ENCODE peak calls at places on chromosomes 13 and 19, in seven cellular contexts. C, P, O, G, W, Y and V are unnamed samples. For H3K36me3, the result is how much of the 10 kb centered on the place peaks cover.

GRCh38 chr13:102295316-102296048 is 106.4 kb downstream of the FGF14 start:
- DNase-seq in C (no peak), P (no peak), O (no peak), G (no peak), W (peak), Y (no peak), V (no peak)

GRCh38 chr13:106566682-106567420 is 1.1 kb downstream of the ARGLU1 start:
- DNase-seq in C (peak), P (peak), O (peak), G (peak), W (peak), Y (peak), V (peak)

GRCh38 chr19:4297901-4298771 is 4.1 kb downstream of the TMIGD2 start:
- DNase-seq in C (no peak), P (no peak), O (no peak), G (no peak), W (no peak), Y (no peak), V (no peak)

GRCh38 chr19:10936661-10937084 is 8.1 kb downstream of the TIMM29 start:
- DNase-seq in C (peak), P (no peak), O (peak), G (peak), W (peak), Y (no peak), V (no peak)

GRCh38 chr19:30070970-30071632 is 129.1 kb downstream of the URI1 start:
- DNase-seq in C (no peak), P (peak), O (peak), G (peak), W (no peak), Y (peak), V (no peak)

GRCh38 chr13:31349156-31349555 is 149.4 kb downstream of the B3GLCT start:
- DNase-seq in C (no peak), P (no peak), O (no peak), G (no peak), W (no peak), Y (no peak), V (no peak)

GRCh38 chr19:35246466-35247096 is 2.2 kb upstream of the LSR start:
- DNase-seq in C (no peak), P (no peak), O (no peak), G (peak), W (no peak), Y (no peak), V (no peak)

GRCh38 chr13:80040219-80040976 is 300.5 kb downstream of the SPRY2 start:
- DNase-seq in C (no peak), P (no peak), O (no peak), G (peak), W (peak), Y (no peak), V (no peak)

GRCh38 chr13:39676315-39676876 is 20.9 kb downstream of the COG6 start:
- DNase-seq in C (no peak), P (no peak), O (no peak), G (no peak), W (peak), Y (no peak), V (no peak)

GRCh38 chr19:10450853-10451609 is 30.7 kb downstream of the PDE4A start:
- DNase-seq in C (no peak), P (no peak), O (no peak), G (peak), W (no peak), Y (no peak), V (no peak)

GRCh38 chr13:98567140-98567539 is 9.8 kb downstream of the STK24 start:
- DNase-seq in C (no peak), P (no peak), O (no peak), G (no peak), W (no peak), Y (no peak), V (no peak)

GRCh38 chr13:23159587-23160240 is 21.1 kb upstream of the SGCG start:
- DNase-seq in C (no peak), P (no peak), O (no peak), G (no peak), W (no peak), Y (no peak), V (no peak)

GRCh38 chr13:53206455-53206854 is 177.8 kb downstream of the OLFM4 start:
- DNase-seq in C (no peak), P (no peak), O (no peak), G (no peak), W (no peak), Y (no peak), V (no peak)

GRCh38 chr19:50678323-50678722 is 29.1 kb downstream of the C19orf81 start:
- DNase-seq in C (no peak), P (no peak), O (no peak), G (no peak), W (no peak), Y (no peak), V (no peak)

GRCh38 chr13:99281811-99282263 is 23.7 kb upstream of the GPR18 start:
- DNase-seq in C (peak), P (peak), O (no peak), G (peak), W (no peak), Y (peak), V (peak)

GRCh38 chr13:107203146-107203847 is 635.4 kb upstream of the ARGLU1 start:
- DNase-seq in C (no peak), P (no peak), O (no peak), G (no peak), W (no peak), Y (no peak), V (no peak)

GRCh38 chr19:57395710-57396109 is 6.1 kb downstream of the ZNF548 start:
- DNase-seq in C (no peak), P (no peak), O (no peak), G (no peak), W (no peak), Y (no peak), V (no peak)

GRCh38 chr19:49106648-49107135 is 7.5 kb upstream of the LIN7B start:
- DNase-seq in C (peak), P (no peak), O (peak), G (peak), W (peak), Y (no peak), V (peak)

GRCh38 chr19:11693505-11694499 is 44.9 kb downstream of the ZNF823 start:
- DNase-seq in C (no peak), P (no peak), O (no peak), G (no peak), W (peak), Y (no peak), V (no peak)

GRCh38 chr13:113209880-113210421 is 538 bp downstream of the CUL4A start:
- DNase-seq in C (peak), P (peak), O (peak), G (peak), W (peak), Y (peak), V (peak)

GRCh38 chr13:112905990-112906641 is 62.9 kb upstream of the MCF2L start:
- DNase-seq in C (no peak), P (no peak), O (peak), G (peak), W (no peak), Y (no peak), V (no peak)

GRCh38 chr19:18504886-18505610 is 16.8 kb downstream of the ELL start:
- DNase-seq in C (no peak), P (no peak), O (no peak), G (peak), W (no peak), Y (no peak), V (no peak)

GRCh38 chr19:29878973-29879654 is 62.9 kb upstream of the URI1 start:
- DNase-seq in C (no peak), P (no peak), O (no peak), G (no peak), W (peak), Y (no peak), V (peak)

GRCh38 chr13:32863596-32863995 is 152.6 kb upstream of the KL start:
- DNase-seq in C (no peak), P (no peak), O (no peak), G (no peak), W (no peak), Y (no peak), V (no peak)

GRCh38 chr19:19445911-19446361 is 40.5 kb downstream of the GATAD2A start:
- DNase-seq in C (no peak), P (no peak), O (no peak), G (no peak), W (peak), Y (no peak), V (no peak)

GRCh38 chr13:29532821-29533220 is 62.7 kb downstream of the SLC7A1 start:
- DNase-seq in C (no peak), P (no peak), O (no peak), G (peak), W (no peak), Y (no peak), V (no peak)

GRCh38 chr19:48539503-48540096 is 12.4 kb upstream of the SULT2B1 start:
- DNase-seq in C (peak), P (no peak), O (no peak), G (peak), W (peak), Y (no peak), V (no peak)

GRCh38 chr13:73874460-73874859 is 259.7 kb downstream of the KLF12 start:
- DNase-seq in C (no peak), P (no peak), O (no peak), G (no peak), W (no peak), Y (no peak), V (no peak)
- H3K36me3 ChIP-seq in C (under half), P (under half), O (under half), G (under half), W (under half), Y (under half), V (under half)

GRCh38 chr13:74062933-74063332 is 71.3 kb downstream of the KLF12 start:
- DNase-seq in C (peak), P (no peak), O (peak), G (peak), W (peak), Y (peak), V (peak)
- TF ChIP-seq POLR2A in C (no peak), P (no peak), O (no peak), G (no peak), W (no peak), Y (no peak), V (no peak)

GRCh38 chr19:8491574-8491973 is 10.9 kb downstream of the PRAM1 start:
- DNase-seq in C (no peak), P (no peak), O (no peak), G (no peak), W (no peak), Y (no peak), V (no peak)
- TF ChIP-seq CTCF in C (no peak), P (no peak), O (no peak), G (no peak), W (no peak), Y (no peak), V (no peak)

GRCh38 chr19:52653161-52653560 is 15.0 kb upstream of the ZNF83 start:
- DNase-seq in C (no peak), P (no peak), O (no peak), G (no peak), W (no peak), Y (no peak), V (no peak)
- H3K36me3 ChIP-seq in C (under half), P (under half), O (under half), G (under half), W (under half), Y (half or more), V (under half)

GRCh38 chr19:1218751-1219567 is 13.4 kb downstream of the STK11 start:
- DNase-seq in C (no peak), P (no peak), O (no peak), G (no peak), W (no peak), Y (no peak), V (no peak)

GRCh38 chr19:1221141-1221903 is 15.7 kb downstream of the STK11 start:
- DNase-seq in C (peak), P (peak), O (peak), G (peak), W (peak), Y (peak), V (peak)

GRCh38 chr19:1219786-1220451 is 14.3 kb downstream of the STK11 start:
- DNase-seq in C (no peak), P (no peak), O (no peak), G (no peak), W (no peak), Y (no peak), V (no peak)

GRCh38 chr19:1221904-1222255 is 15.9 kb downstream of the CBARP start:
- DNase-seq in C (no peak), P (no peak), O (no peak), G (no peak), W (no peak), Y (no peak), V (no peak)

GRCh38 chr19:1220452-1221037 is 15.0 kb downstream of the STK11 start:
- DNase-seq in C (no peak), P (no peak), O (no peak), G (no peak), W (no peak), Y (no peak), V (no peak)
- TF ChIP-seq POLR2A in C (no peak), P (no peak), O (no peak), G (no peak), W (no peak), Y (no peak), V (no peak)

DNA sequence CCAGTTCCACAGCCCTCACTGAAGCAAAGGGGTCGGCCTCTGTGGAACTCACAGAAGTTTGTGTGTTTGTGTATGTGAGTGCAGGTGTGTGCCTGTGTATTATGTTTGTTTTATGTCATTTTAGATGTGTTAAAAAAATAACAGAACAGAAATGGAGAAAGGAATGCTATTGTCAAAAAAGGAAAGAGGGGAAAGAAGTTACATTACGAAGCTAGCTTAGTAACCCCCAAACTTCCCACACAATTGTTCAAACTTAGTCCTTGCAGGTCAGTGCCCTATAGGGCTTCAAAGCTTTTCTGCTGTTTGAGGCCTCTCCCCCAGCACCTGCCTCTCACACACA is 1505.6 kb upstream of the SLC10A2 start:
- DNase-seq in C (no peak), P (no peak), O (no peak), G (no peak), W (no peak), Y (no peak), V (no peak)
- TF ChIP-seq CTCF in C (no peak), P (no peak), O (no peak), G (no peak), W (no peak), Y (no peak), V (no peak)

GRCh38 chr13:36966404-36966803 is 32.7 kb downstream of the ALG5 start:
- DNase-seq in C (no peak), P (no peak), O (no peak), G (no peak), W (no peak), Y (no peak), V (no peak)
- H3K36me3 ChIP-seq in C (under half), P (under half), O (under half), G (half or more), W (under half), Y (half or more), V (half or more)

GRCh38 chr19:47330466-47330869 is 1.5 kb upstream of the C5AR2 start:
- DNase-seq in C (no peak), P (no peak), O (no peak), G (no peak), W (peak), Y (no peak), V (no peak)
- TF ChIP-seq POLR2A in C (no peak), P (peak), O (no peak), G (peak), W (no peak), Y (no peak), V (no peak)

GRCh38 chr13:51041710-51042109 is 69.4 kb downstream of the C13orf42 start:
- DNase-seq in C (no peak), P (no peak), O (no peak), G (no peak), W (no peak), Y (no peak), V (no peak)
- TF ChIP-seq CTCF in C (no peak), P (no peak), O (no peak), G (no peak), W (no peak), Y (no peak), V (no peak)

GRCh38 chr13:110662105-110662504 is 43.8 kb downstream of the CARS2 start:
- DNase-seq in C (no peak), P (no peak), O (no peak), G (no peak), W (no peak), Y (no peak), V (no peak)
- H3K36me3 ChIP-seq in C (under half), P (under half), O (under half), G (half or more), W (half or more), Y (half or more), V (under half)